ENCODE peak calls at places on chromosomes 7 and 10, in eight cellular contexts. I is endothelial cell of umbilical vein, V is bronchial epithelial cell, Q is uterus, C is GM23338, E is stomach, S is lower leg skin, G is coronary artery. J is an unnamed sample.

GRCh38 chr7:157493776-157494175 is 157.0 kb downstream of the DNAJB6 start:
- DNase-seq in I (no peak), C (no peak), V (no peak), G (peak; percentile 40), S (peak; percentile 59), Q (no peak), E (peak; percentile 11), J (no peak)

GRCh38 chr10:62636825-62637248 is 167.7 kb upstream of the ADO start:
- DNase-seq in V (no peak), E (no peak), Q (no peak), G (no peak), C (peak; percentile 14), I (no peak), S (no peak), J (no peak)

GRCh38 chr10:93745411-93746065 is 12.2 kb upstream of the LGI1 start:
- DNase-seq in Q (no peak), E (no peak), I (no peak), V (no peak), C (peak; percentile 90), S (no peak), G (no peak), J (peak; percentile 27)

GRCh38 chr7:99642099-99642498 is 25.4 kb downstream of the ZSCAN25 start:
- DNase-seq in S (no peak), C (no peak), I (no peak), V (no peak), Q (no peak), G (no peak), E (no peak), J (no peak)

GRCh38 chr7:12093365-12093764 is 117.7 kb upstream of the TMEM106B start:
- DNase-seq in C (no peak), Q (no peak), I (no peak), E (no peak), G (no peak), V (no peak), S (no peak), J (no peak)

GRCh38 chr7:16484453-16485158 is 19.1 kb upstream of the SOSTDC1 start:
- DNase-seq in I (no peak), S (no peak), Q (no peak), E (no peak), V (peak; percentile 95), G (no peak), C (peak; percentile 37), J (peak; percentile 65)

GRCh38 chr10:98006266-98006665 is 24.2 kb downstream of the CRTAC1 start:
- DNase-seq in G (no peak), I (no peak), Q (no peak), C (peak; percentile 82), V (no peak), S (peak; percentile 20), E (no peak), J (no peak)

GRCh38 chr7:50712527-50713356 is 70.0 kb downstream of the GRB10 start:
- DNase-seq in S (no peak), G (no peak), C (no peak), I (no peak), V (no peak), E (no peak), Q (no peak), J (no peak)

GRCh38 chr10:43225787-43226153 is 41.1 kb downstream of the RASGEF1A start:
- DNase-seq in Q (no peak), E (no peak), C (no peak), V (no peak), I (no peak), S (peak; percentile 78), G (no peak), J (peak; percentile 14)

GRCh38 chr7:149209518-149210269 is 14.3 kb downstream of the ZNF282 start:
- DNase-seq in E (peak; percentile 31), S (no peak), I (peak; percentile 59), Q (no peak), V (peak; percentile 68), C (peak; percentile 87), G (no peak), J (peak; percentile 70)

GRCh38 chr7:13508586-13508985 is 480.9 kb downstream of the ETV1 start:
- DNase-seq in Q (no peak), V (peak; percentile 35), S (no peak), G (no peak), I (no peak), C (no peak), E (no peak), J (peak; percentile 28)

GRCh38 chr10:3719024-3719843 is 65.8 kb downstream of the KLF6 start:
- DNase-seq in G (no peak), S (no peak), E (no peak), V (no peak), C (no peak), Q (no peak), I (no peak), J (no peak)

GRCh38 chr10:95214793-95215192 is 20.8 kb downstream of the ACSM6 start:
- DNase-seq in V (peak; percentile 93), S (no peak), E (no peak), I (no peak), G (no peak), C (no peak), Q (no peak), J (peak; percentile 43)

GRCh38 chr10:28248092-28248491 is 54.8 kb downstream of the MPP7 start:
- DNase-seq in Q (no peak), E (no peak), I (no peak), S (no peak), G (no peak), C (no peak), V (peak; percentile 89), J (peak; percentile 36)

GRCh38 chr7:2261611-2262010 is 19.6 kb downstream of the NUDT1 start:
- DNase-seq in I (no peak), C (no peak), S (no peak), E (no peak), Q (no peak), V (no peak), G (no peak), J (no peak)

GRCh38 chr7:133934262-133934973 is 192.7 kb upstream of the LRGUK start:
- DNase-seq in C (peak; percentile 65), S (no peak), Q (no peak), I (no peak), E (no peak), G (no peak), V (no peak), J (no peak)

GRCh38 chr10:51007781-51008180 is 66.5 kb upstream of the PRKG1 start:
- DNase-seq in I (no peak), E (no peak), S (no peak), Q (no peak), C (no peak), G (no peak), V (peak; percentile 83), J (peak; percentile 47)

DNA sequence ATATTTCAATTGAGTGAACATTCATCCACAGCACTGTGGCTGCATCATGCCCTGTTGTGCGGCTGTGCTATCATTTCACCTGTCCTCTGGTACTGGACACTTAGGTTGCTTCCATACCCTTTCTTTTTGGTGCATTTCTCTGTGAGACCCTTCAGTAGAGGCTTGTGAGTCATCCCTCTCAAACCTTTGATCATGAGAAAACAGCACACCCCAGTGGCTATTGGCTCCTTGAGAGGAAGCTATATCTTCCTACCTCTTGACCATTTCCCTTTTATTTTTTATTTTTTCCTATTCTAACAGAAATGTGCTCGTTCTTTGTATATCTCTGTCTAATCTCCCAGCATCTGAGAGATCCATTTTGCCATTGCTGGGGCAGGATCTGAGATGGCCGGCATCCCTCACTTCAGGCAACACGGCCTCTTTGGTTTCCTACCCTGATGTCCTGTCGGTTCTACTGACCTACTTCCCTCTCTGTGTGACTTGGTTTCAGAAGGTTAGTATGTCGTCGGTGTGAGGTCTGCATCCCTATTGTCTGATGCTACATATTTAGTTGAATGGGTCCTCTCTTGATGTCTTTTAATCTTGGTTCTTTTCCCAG is 23.8 kb upstream of the PIK3AP1 start:
- DNase-seq in C (peak; percentile 50), G (no peak), I (no peak), S (peak; percentile 62), V (peak; percentile 17), E (no peak), Q (no peak), J (peak; percentile 22)
- TF ChIP-seq CTCF in C (peak; percentile 68), G (no peak), I (no peak), S (no peak), V (no peak), E (peak; percentile 14), Q (no peak), J (peak; percentile 25)

GRCh38 chr7:18694911-18695310 is 199.4 kb downstream of the HDAC9 start:
- DNase-seq in E (no peak), I (no peak), S (no peak), G (no peak), Q (no peak), C (no peak), V (no peak), J (no peak)

GRCh38 chr7:18689535-18689934 is 194.0 kb downstream of the HDAC9 start:
- DNase-seq in E (no peak), C (no peak), G (no peak), I (no peak), S (no peak), V (no peak), Q (no peak), J (no peak)

GRCh38 chr7:18694484-18694883 is 198.9 kb downstream of the HDAC9 start:
- DNase-seq in E (no peak), G (no peak), Q (no peak), I (no peak), V (no peak), S (no peak), C (no peak), J (no peak)

GRCh38 chr7:18693826-18694225 is 198.3 kb downstream of the HDAC9 start:
- DNase-seq in V (no peak), C (no peak), G (no peak), I (no peak), S (no peak), Q (no peak), E (no peak), J (no peak)

GRCh38 chr7:18693401-18693800 is 197.9 kb downstream of the HDAC9 start:
- DNase-seq in Q (peak; percentile 16), I (peak; percentile 64), S (no peak), E (no peak), V (peak; percentile 73), G (no peak), C (peak; percentile 68), J (peak; percentile 80)
- TF ChIP-seq CTCF in Q (peak; percentile 21), I (peak; percentile 34), S (no peak), E (no peak), V (peak; percentile 71), G (no peak), C (peak; percentile 79), J (peak; percentile 69)

GRCh38 chr7:96200740-96201139 is 121.2 kb downstream of the SLC25A13 start:
- DNase-seq in S (no peak), C (no peak), V (no peak), I (no peak), Q (no peak), G (no peak), E (no peak), J (no peak)
- TF ChIP-seq CTCF in S (no peak), C (no peak), V (no peak), I (no peak), Q (no peak), G (no peak), E (no peak), J (no peak)

DNA sequence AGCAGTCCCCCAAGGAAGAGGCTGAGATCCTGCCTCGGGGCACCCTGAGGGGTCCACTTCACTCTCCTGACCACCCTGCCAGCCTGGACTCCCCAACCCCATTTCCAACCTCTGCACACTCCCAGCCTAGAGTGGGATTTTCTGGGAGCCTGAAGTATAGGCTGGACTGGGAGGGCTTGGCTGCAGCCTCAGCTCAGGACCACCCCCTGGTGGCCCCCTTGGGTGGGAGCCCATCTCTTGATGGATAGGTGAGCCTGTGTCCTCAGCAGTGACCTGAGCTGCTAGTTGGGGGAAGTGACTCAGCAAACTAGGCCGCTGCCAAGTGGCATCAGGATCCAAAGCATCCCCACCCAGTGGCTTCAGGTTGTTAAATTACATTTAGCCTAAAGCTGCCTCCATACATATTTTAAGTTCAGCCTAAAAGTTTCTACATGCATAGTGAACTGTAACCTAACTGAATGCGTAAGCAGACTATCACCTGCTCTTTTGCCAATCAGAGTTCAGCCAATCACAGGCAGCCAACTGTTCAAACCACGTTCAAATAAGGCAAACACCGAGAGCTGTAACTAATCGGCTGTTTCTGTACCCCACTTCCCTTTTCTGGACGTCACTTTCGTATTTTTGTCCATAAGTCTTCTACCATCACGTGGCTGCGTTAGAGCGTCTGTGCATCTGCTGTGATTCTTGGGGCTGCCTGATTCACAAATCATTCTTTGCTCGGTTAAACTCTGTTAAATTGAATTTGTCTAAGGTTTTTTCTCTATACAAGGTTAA is 144.0 kb downstream of the PLPP4 start:
- DNase-seq in I (peak; percentile 47), S (peak; percentile 74), G (no peak), E (no peak), Q (no peak), V (no peak), C (peak; percentile 66), J (peak; percentile 40)
- TF ChIP-seq CTCF in I (peak; percentile 51), S (no peak), G (no peak), E (no peak), Q (no peak), V (peak; percentile 18), C (peak; percentile 71), J (peak; percentile 20)